ENCODE peak calls at places on chromosomes 13 and 19, in six cellular contexts. Q is retina; U is naive thymus-derived CD4-positive, alpha-beta T cell; S is NCI-H2081 treated with DMSO at 0.1 percent for 48 hours; G is DMS153; N is cardiac fibroblast. I is an unnamed sample.

GRCh38 chr13:41289463-41289881 is 21.6 kb upstream of the NAA16 start:
- DNase-seq in Q (no peak), U (no peak), S (no peak), G (no peak), N (no peak), I (no peak)

GRCh38 chr19:51715850-51716249 is 7.9 kb downstream of the HAS1 start:
- DNase-seq in Q (no peak), U (no peak), S (no peak), G (no peak), N (no peak), I (no peak)

GRCh38 chr19:41776700-41777099 is 19.7 kb upstream of the CEACAM3 start:
- DNase-seq in Q (no peak), U (no peak), S (no peak), G (no peak), N (no peak), I (no peak)

GRCh38 chr13:54029226-54029625 is 1000.6 kb downstream of the OLFM4 start:
- DNase-seq in Q (no peak), U (no peak), S (no peak), G (no peak), N (peak; percentile 4), I (no peak)

GRCh38 chr19:18153555-18154134 is 682 bp downstream of the PIK3R2 start:
- DNase-seq in Q (no peak), U (peak; percentile 33), S (no peak), G (no peak), N (no peak), I (no peak)

GRCh38 chr19:3270908-3271307 is 46.4 kb downstream of the CELF5 start:
- DNase-seq in Q (peak; percentile 44), U (peak; percentile 31), S (no peak), G (peak; percentile 49), N (peak; percentile 62), I (no peak)

GRCh38 chr19:27794444-27795042 is 1418.4 kb downstream of the UQCRFS1 start:
- DNase-seq in Q (no peak), U (peak; percentile 11), S (no peak), G (no peak), N (peak; percentile 50), I (no peak)

GRCh38 chr19:36152886-36153525 is 759 bp upstream of the COX7A1 start:
- DNase-seq in Q (no peak), U (no peak), S (no peak), G (no peak), N (no peak), I (no peak)

GRCh38 chr19:28103916-28104315 is 1109.0 kb downstream of the UQCRFS1 start:
- DNase-seq in Q (peak; percentile 43), U (no peak), S (no peak), G (no peak), N (no peak), I (no peak)

GRCh38 chr13:74206061-74206561 is 71.9 kb upstream of the KLF12 start:
- DNase-seq in Q (no peak), U (no peak), S (no peak), G (no peak), N (peak; percentile 76), I (no peak)

GRCh38 chr19:52703917-52704316 is 30.9 kb downstream of the ZNF611 start:
- DNase-seq in Q (no peak), U (no peak), S (no peak), G (no peak), N (no peak), I (no peak)